ENCODE peak calls at places on chromosomes 6 and 20, in eight cellular contexts. X is stimulated activated naive CD4-positive, alpha-beta T cell; H is stimulated activated naive B cell treated with anti-CD40 and anti-IgM and Interleukin-4, amounts not matched to agents 10 μg/mL and 1 μg/mL and 100 μg/mL, for 72 hours; V is GM10248; C is RWPE1; B is stomach; M is memory B cell; J is HepG2. Z is an unnamed sample.

GRCh38 chr20:11429889-11430580 is 487.7 kb upstream of the BTBD3 start:
- DNase-seq in J (no peak), H (no peak), M (no peak), C (no peak), X (no peak), B (no peak), V (no peak), Z (no peak)

GRCh38 chr6:170128346-170128745 is 162.5 kb downstream of the DLL1 start:
- DNase-seq in H (no peak), X (no peak), J (no peak), V (no peak), B (peak; percentile 10), C (no peak), M (no peak), Z (no peak)

GRCh38 chr20:21102691-21103311 is 3.4 kb downstream of the LINC00237 start:
- DNase-seq in X (peak; percentile 26), J (no peak), H (peak; percentile 13), C (no peak), B (peak; percentile 49), V (peak; percentile 55), M (peak; percentile 7), Z (no peak)

GRCh38 chr20:10984294-10984693 is 310.5 kb upstream of the JAG1 start:
- DNase-seq in V (no peak), J (no peak), H (no peak), X (no peak), B (no peak), M (no peak), C (no peak), Z (no peak)

GRCh38 chr6:30463651-30464618 is 25.4 kb upstream of the HLA-E start:
- DNase-seq in H (no peak), V (no peak), B (peak; percentile 57), J (peak; percentile 23), C (no peak), M (no peak), X (peak; percentile 30), Z (no peak)

GRCh38 chr20:46512943-46513844 is at the start of gene ZNF334:
- DNase-seq in X (no peak), B (peak; percentile 62), H (peak; percentile 44), V (peak; percentile 73), C (peak; percentile 45), M (no peak), J (peak; percentile 69), Z (peak; percentile 40)

GRCh38 chr6:126040826-126041225 is 54.5 kb downstream of the TRMT11 start:
- DNase-seq in C (peak; percentile 52), J (peak; percentile 24), X (no peak), H (no peak), B (peak; percentile 53), V (no peak), M (no peak), Z (no peak)

GRCh38 chr6:71414486-71414885 is 125.9 kb downstream of the OGFRL1 start:
- DNase-seq in H (no peak), C (no peak), M (no peak), J (no peak), X (no peak), V (no peak), B (no peak), Z (no peak)

GRCh38 chr6:154276810-154277577 is 79.6 kb downstream of the IPCEF1 start:
- DNase-seq in C (peak; percentile 42), M (peak; percentile 11), J (peak; percentile 42), X (peak; percentile 6), H (no peak), V (peak; percentile 50), B (no peak), Z (no peak)

GRCh38 chr20:5557123-5557522 is 193.1 kb upstream of the SHLD1 start:
- DNase-seq in M (peak; percentile 43), J (peak; percentile 61), X (no peak), V (peak; percentile 50), H (peak; percentile 31), B (peak; percentile 54), C (peak; percentile 36), Z (peak; percentile 16)

GRCh38 chr6:37725967-37726366 is 28.3 kb upstream of the MDGA1 start:
- DNase-seq in J (no peak), B (no peak), V (no peak), M (no peak), C (peak; percentile 21), X (no peak), H (no peak), Z (no peak)

GRCh38 chr20:58598271-58599015 is 52.6 kb upstream of the STX16 start:
- DNase-seq in B (no peak), M (no peak), J (no peak), H (no peak), X (no peak), C (no peak), V (no peak), Z (no peak)

GRCh38 chr6:105800398-105800797 is 285.7 kb upstream of the PRDM1 start:
- DNase-seq in M (no peak), C (no peak), V (no peak), X (no peak), B (no peak), J (no peak), H (no peak), Z (no peak)

GRCh38 chr20:3188823-3189413 is 15.6 kb downstream of the DDRGK1 start:
- DNase-seq in H (no peak), V (no peak), M (no peak), X (no peak), B (no peak), C (no peak), J (no peak), Z (no peak)

GRCh38 chr6:86192123-86192522 is 549.4 kb upstream of the SYNCRIP start:
- DNase-seq in B (no peak), C (no peak), V (no peak), M (no peak), J (peak; percentile 11), H (no peak), X (no peak), Z (peak; percentile 9)

GRCh38 chr6:130269969-130270635 is 47.4 kb upstream of the SAMD3 start:
- DNase-seq in V (peak; percentile 26), C (no peak), X (no peak), J (no peak), B (no peak), H (no peak), M (no peak), Z (no peak)

GRCh38 chr6:151021878-151022277 is 156.4 kb downstream of the MTHFD1L start:
- DNase-seq in B (no peak), M (no peak), X (no peak), H (no peak), V (no peak), J (no peak), C (no peak), Z (no peak)

GRCh38 chr20:61835791-61836350 is 229.8 kb downstream of the TAF4 start:
- DNase-seq in V (no peak), C (no peak), B (no peak), J (no peak), M (no peak), H (no peak), X (no peak), Z (no peak)

GRCh38 chr6:128731249-128732165 is 151.4 kb upstream of the LAMA2 start:
- DNase-seq in X (no peak), H (no peak), V (peak; percentile 13), J (peak; percentile 56), C (peak; percentile 48), B (no peak), M (no peak), Z (no peak)

GRCh38 chr6:32973144-32973854 is 4.9 kb downstream of the BRD2 start:
- DNase-seq in H (peak; percentile 46), M (peak; percentile 68), J (peak; percentile 50), X (no peak), C (no peak), B (peak; percentile 39), V (no peak), Z (peak; percentile 39)

GRCh38 chr6:34866509-34866908 is 21.3 kb downstream of the TAF11 start:
- DNase-seq in V (no peak), H (no peak), B (no peak), C (no peak), J (peak; percentile 49), M (no peak), X (no peak), Z (no peak)

GRCh38 chr20:62554214-62554897 is 78.6 kb upstream of the GATA5 start:
- DNase-seq in M (no peak), X (no peak), B (no peak), J (no peak), H (no peak), C (no peak), V (no peak), Z (no peak)

GRCh38 chr6:106715922-106716321 is 86.5 kb downstream of the QRSL1 start:
- DNase-seq in X (no peak), H (no peak), B (no peak), C (no peak), M (no peak), V (no peak), J (no peak), Z (no peak)

GRCh38 chr6:37525460-37526357 is 26.0 kb upstream of the CCDC167 start:
- DNase-seq in C (peak; percentile 39), V (peak; percentile 53), H (no peak), X (no peak), B (no peak), M (no peak), J (no peak), Z (no peak)

GRCh38 chr6:122184260-122184934 is 215.1 kb upstream of the HSF2 start:
- DNase-seq in B (no peak), X (no peak), M (no peak), V (no peak), C (peak; percentile 15), H (no peak), J (peak; percentile 16), Z (no peak)